ENCODE peak calls at places on chromosomes 4 and X, in six cellular contexts. J is body of pancreas; V is IMR-90; O is lower lobe of right lung; C is left ventricle myocardium inferior; Z is CD8-positive, alpha-beta memory T cell. I is an unnamed sample.

GRCh38 chrX:119194631-119195030 is 41.5 kb upstream of the PGRMC1 start:
- DNase-seq in J (no peak), V (no peak), O (no peak), C (no peak), Z (no peak), I (no peak)

GRCh38 chr4:8410641-8411271 is 29.8 kb downstream of the ACOX3 start:
- DNase-seq in J (peak), V (peak), O (peak), C (peak), Z (no peak), I (no peak)

GRCh38 chr4:20532871-20533870 is 167.1 kb upstream of the PACRGL start:
- DNase-seq in J (no peak), V (peak), O (no peak), C (no peak), Z (no peak), I (no peak)

GRCh38 chr4:176709417-176709816 is 83.3 kb downstream of the VEGFC start:
- DNase-seq in J (no peak), V (no peak), O (no peak), C (no peak), Z (no peak), I (no peak)

GRCh38 chrX:24259544-24260240 is 54.2 kb downstream of the SUPT20HL2 start:
- DNase-seq in J (peak), V (peak), O (no peak), C (no peak), Z (no peak), I (no peak)

GRCh38 chrX:136214551-136214950 is 36.6 kb downstream of the MAP7D3 start:
- DNase-seq in J (peak), V (peak), O (no peak), C (no peak), Z (no peak), I (no peak)

GRCh38 chr4:7785017-7785416 is 154.6 kb downstream of the AFAP1 start:
- DNase-seq in J (no peak), V (peak), O (no peak), C (no peak), Z (no peak), I (no peak)

GRCh38 chr4:94939791-94940530 is 182.2 kb downstream of the BMPR1B start:
- DNase-seq in J (no peak), V (peak), O (no peak), C (no peak), Z (no peak), I (no peak)

GRCh38 chrX:135740683-135741149 is 27.3 kb downstream of the CT45A3 start:
- DNase-seq in J (peak), V (no peak), O (no peak), C (no peak), Z (peak), I (no peak)

GRCh38 chr4:2944091-2944482 is 19.1 kb downstream of the NOP14 start:
- DNase-seq in J (no peak), V (no peak), O (no peak), C (no peak), Z (no peak), I (no peak)

GRCh38 chrX:123860506-123860840 is 620 bp downstream of the XIAP start:
- DNase-seq in J (no peak), V (no peak), O (no peak), C (no peak), Z (peak), I (no peak)

GRCh38 chrX:123917069-123917468 is 44.4 kb upstream of the STAG2 start:
- DNase-seq in J (no peak), V (no peak), O (no peak), C (no peak), Z (no peak), I (no peak)

GRCh38 chr4:70651864-70652506 is 14.3 kb downstream of the JCHAIN start:
- DNase-seq in J (no peak), V (peak), O (no peak), C (no peak), Z (peak), I (no peak)

GRCh38 chrX:45598841-45599240 is 398.2 kb upstream of the DIPK2B start:
- DNase-seq in J (no peak), V (peak), O (no peak), C (no peak), Z (no peak), I (no peak)

GRCh38 chr4:137443031-137443800 is 89.1 kb downstream of the PCDH18 start:
- DNase-seq in J (no peak), V (no peak), O (no peak), C (no peak), Z (no peak), I (no peak)

GRCh38 chr4:53478671-53479456 is 101.4 kb downstream of the FIP1L1 start:
- DNase-seq in J (no peak), V (peak), O (no peak), C (no peak), Z (no peak), I (no peak)

GRCh38 chr4:109827672-109828071 is at the start of gene RRH:
- DNase-seq in J (no peak), V (no peak), O (no peak), C (no peak), Z (no peak), I (no peak)

GRCh38 chrX:54921427-54922021 is 900 bp downstream of the TRO start:
- DNase-seq in J (peak), V (peak), O (no peak), C (peak), Z (peak), I (peak)

GRCh38 chr4:92346289-92346688 is 42.5 kb downstream of the GRID2 start:
- DNase-seq in J (no peak), V (no peak), O (no peak), C (no peak), Z (no peak), I (no peak)

GRCh38 chr4:76704133-76704881 is 193.6 kb downstream of the SOWAHB start:
- DNase-seq in J (peak), V (peak), O (peak), C (no peak), Z (no peak), I (no peak)

GRCh38 chrX:17497193-17497592 is 122.2 kb downstream of the NHS start:
- DNase-seq in J (no peak), V (no peak), O (no peak), C (no peak), Z (no peak), I (no peak)

GRCh38 chrX:46165866-46166265 is 379.4 kb downstream of the ZNF674 start:
- DNase-seq in J (no peak), V (no peak), O (no peak), C (no peak), Z (no peak), I (no peak)

GRCh38 chr4:16067515-16067914 is 16.3 kb downstream of the PROM1 start:
- DNase-seq in J (peak), V (no peak), O (no peak), C (no peak), Z (no peak), I (peak)

GRCh38 chrX:39595977-39596376 is 501.8 kb downstream of the BCOR start:
- DNase-seq in J (no peak), V (no peak), O (no peak), C (no peak), Z (no peak), I (no peak)

GRCh38 chr4:176376032-176376614 is 56.4 kb downstream of the SPCS3 start:
- DNase-seq in J (no peak), V (peak), O (no peak), C (no peak), Z (no peak), I (no peak)

GRCh38 chrX:70476934-70477733 is 32.5 kb downstream of the DLG3 start:
- DNase-seq in J (peak), V (peak), O (no peak), C (no peak), Z (no peak), I (no peak)

GRCh38 chrX:119189586-119189985 is 46.5 kb upstream of the PGRMC1 start:
- DNase-seq in J (peak), V (no peak), O (no peak), C (peak), Z (no peak), I (no peak)

GRCh38 chr4:54228563-54229501 is at the start of gene PDGFRA:
- DNase-seq in J (peak), V (peak), O (no peak), C (peak), Z (no peak), I (no peak)

GRCh38 chr4:173317003-173317402 is 17.2 kb downstream of the HMGB2 start:
- DNase-seq in J (no peak), V (no peak), O (no peak), C (no peak), Z (no peak), I (no peak)

GRCh38 chr4:77418333-77418732 is 187.3 kb upstream of the CXCL13 start:
- DNase-seq in J (no peak), V (no peak), O (no peak), C (no peak), Z (no peak), I (no peak)

GRCh38 chrX:24463077-24463476 is 2.0 kb upstream of the PDK3 start:
- DNase-seq in J (no peak), V (no peak), O (no peak), C (no peak), Z (no peak), I (no peak)

GRCh38 chr4:185779520-185779919 is 32.5 kb downstream of the SORBS2 start:
- DNase-seq in J (no peak), V (no peak), O (no peak), C (no peak), Z (no peak), I (no peak)

GRCh38 chr4:185781555-185782215 is 30.3 kb downstream of the SORBS2 start:
- DNase-seq in J (no peak), V (no peak), O (no peak), C (no peak), Z (no peak), I (no peak)

GRCh38 chr4:185783574-185783973 is 28.4 kb downstream of the SORBS2 start:
- DNase-seq in J (no peak), V (no peak), O (no peak), C (no peak), Z (no peak), I (no peak)

GRCh38 chr4:185780472-185780871 is 31.5 kb downstream of the SORBS2 start:
- DNase-seq in J (peak), V (no peak), O (no peak), C (no peak), Z (no peak), I (no peak)

DNA sequence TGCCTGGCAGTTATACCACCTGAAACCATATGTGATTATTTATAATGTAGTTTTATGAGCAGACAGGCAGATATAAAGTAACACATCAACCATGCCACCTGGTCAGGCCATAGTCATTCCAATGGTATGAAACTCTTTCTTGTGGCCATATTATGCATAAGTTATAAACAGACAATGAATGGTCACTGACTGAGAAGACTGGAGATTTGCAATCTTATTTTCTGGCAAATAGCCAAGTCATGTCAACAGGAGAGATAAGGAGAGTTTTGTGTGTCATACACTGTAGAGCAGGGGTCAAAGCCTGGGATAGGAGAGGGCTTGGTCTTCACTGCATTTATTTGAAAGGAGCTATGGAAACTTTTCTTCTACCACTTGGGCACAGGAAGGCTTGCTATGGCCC is 29.5 kb downstream of the SORBS2 start:
- DNase-seq in J (no peak), V (peak), O (no peak), C (no peak), Z (no peak), I (no peak)
- H3K27ac ChIP-seq in J (no peak), V (no peak), O (no peak), C (peak), Z (no peak), I (no peak)

GRCh38 chr4:140135529-140136021 is 18.4 kb downstream of the MAML3 start:
- DNase-seq in J (no peak), V (no peak), O (peak), C (peak), Z (no peak), I (peak)
- H3K27ac ChIP-seq in J (no peak), V (peak), O (no peak), C (peak), Z (no peak), I (no peak)

GRCh38 chr4:155758500-155759371 is at the start of gene GUCY1B1:
- DNase-seq in J (peak), V (peak), O (peak), C (peak), Z (peak), I (peak)
- H3K27ac ChIP-seq in J (peak), V (peak), O (peak), C (peak), Z (no peak), I (peak)

GRCh38 chrX:50756276-50756675 is 57.7 kb downstream of the SHROOM4 start:
- DNase-seq in J (no peak), V (peak), O (no peak), C (no peak), Z (no peak), I (no peak)

GRCh38 chrX:50747471-50747900 is 66.5 kb downstream of the SHROOM4 start:
- DNase-seq in J (no peak), V (peak), O (no peak), C (no peak), Z (no peak), I (peak)

DNA sequence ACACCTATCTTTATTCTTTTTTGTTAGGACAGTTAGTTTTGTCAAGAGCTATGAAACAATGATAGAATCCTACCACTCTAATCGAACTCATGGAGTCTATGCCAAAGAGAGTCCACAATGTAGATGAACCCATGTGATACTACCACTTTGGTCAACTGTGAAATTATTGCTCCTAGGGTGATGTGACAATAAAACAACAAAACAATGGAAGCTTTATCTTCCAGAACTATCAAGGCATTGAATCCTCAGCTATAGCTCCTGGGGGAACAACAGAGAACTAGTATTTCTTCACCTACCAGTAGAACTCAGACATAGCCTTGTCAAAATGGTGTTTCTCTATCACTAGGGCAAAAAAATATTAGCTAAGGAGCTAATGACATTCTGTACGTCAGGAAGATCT is 62.9 kb downstream of the SHROOM4 start:
- DNase-seq in J (no peak), V (no peak), O (no peak), C (no peak), Z (no peak), I (no peak)
- H3K27ac ChIP-seq in J (no peak), V (no peak), O (no peak), C (no peak), Z (no peak), I (no peak)

DNA sequence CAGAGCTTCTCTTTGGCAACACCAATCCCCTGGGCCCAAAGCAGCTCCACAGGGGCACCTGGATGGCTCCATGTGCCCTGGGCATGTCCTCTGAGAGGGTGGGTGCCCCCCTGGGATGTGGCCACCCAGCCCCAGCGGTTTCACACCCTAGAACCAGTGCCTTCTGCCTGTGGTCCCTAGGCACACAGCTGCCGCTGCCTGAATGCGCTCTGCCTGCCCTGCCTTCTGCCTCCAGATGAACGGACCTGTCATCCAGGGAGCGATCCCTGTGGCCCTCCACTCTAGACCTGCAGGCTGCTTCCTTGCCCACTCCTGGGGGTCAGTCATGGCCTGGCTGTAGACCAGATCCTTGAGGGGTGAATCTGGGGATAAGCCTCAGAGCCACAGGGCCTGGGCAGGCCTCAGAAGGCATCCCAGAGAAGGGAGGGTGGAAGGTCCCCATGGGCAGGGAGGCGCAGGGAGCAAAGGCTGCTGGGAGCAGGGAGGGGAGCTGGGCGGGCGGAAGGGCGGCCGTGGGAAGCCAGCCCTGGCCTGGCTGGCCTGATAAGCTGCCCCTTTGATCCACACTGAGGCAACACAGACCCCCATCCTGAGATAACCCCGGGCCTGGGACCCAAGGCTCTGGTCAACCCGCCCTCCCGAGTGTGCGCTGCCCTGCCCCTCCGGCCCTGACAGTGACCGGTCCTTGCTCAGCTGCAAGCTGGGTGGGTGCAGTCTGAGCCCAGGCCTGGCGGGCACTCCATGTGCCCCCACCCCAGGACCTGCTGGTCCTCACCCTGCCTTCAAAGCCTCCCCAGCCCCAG is 8.1 kb upstream of the FGFR3 start:
- DNase-seq in J (no peak), V (no peak), O (no peak), C (peak), Z (no peak), I (no peak)
- H3K27ac ChIP-seq in J (no peak), V (no peak), O (no peak), C (peak), Z (no peak), I (peak)